ENCODE peak calls at places on chromosomes 12 and 14, in six cellular contexts. One of them, this sample, is unnamed.
A peak's percentile ranks its signal among the peaks of the same experiment; 100 is the strongest.

GRCh38 chr12:30286345-30286926 is 409.2 kb downstream of the IPO8 start:
- DNase-seq in foreskin fibroblast: peak; percentile 7
- DNase-seq in astrocyte of the spinal cord: peak; percentile 58
- DNase-seq in upper lobe of right lung: no peak
- DNase-seq in IMR-90: peak; percentile 42
- DNase-seq in AG04450: no peak
- DNase-seq in this sample: peak; percentile 68

GRCh38 chr14:81434230-81434629 is 34.1 kb upstream of the STON2 start:
- DNase-seq in upper lobe of right lung: no peak
- DNase-seq in foreskin fibroblast: no peak
- DNase-seq in AG04450: no peak
- DNase-seq in astrocyte of the spinal cord: no peak
- DNase-seq in IMR-90: no peak
- DNase-seq in this sample: no peak

GRCh38 chr12:78916845-78917480 is 52.4 kb downstream of the SYT1 start:
- DNase-seq in foreskin fibroblast: no peak
- DNase-seq in AG04450: no peak
- DNase-seq in astrocyte of the spinal cord: peak; percentile 68
- DNase-seq in IMR-90: peak; percentile 40
- DNase-seq in upper lobe of right lung: no peak
- DNase-seq in this sample: peak; percentile 39

GRCh38 chr14:38297681-38298080 is 41.8 kb upstream of the CLEC14A start:
- DNase-seq in upper lobe of right lung: no peak
- DNase-seq in foreskin fibroblast: peak; percentile 42
- DNase-seq in AG04450: no peak
- DNase-seq in IMR-90: peak; percentile 71
- DNase-seq in astrocyte of the spinal cord: peak; percentile 20
- DNase-seq in this sample: peak; percentile 71

GRCh38 chr12:1932264-1932777 is 13.9 kb upstream of the CACNA2D4 start:
- DNase-seq in upper lobe of right lung: peak; percentile 68
- DNase-seq in astrocyte of the spinal cord: peak; percentile 37
- DNase-seq in foreskin fibroblast: no peak
- DNase-seq in IMR-90: no peak
- DNase-seq in AG04450: no peak
- DNase-seq in this sample: peak; percentile 75

GRCh38 chr12:71871116-71871515 is 31.6 kb downstream of the TBC1D15 start:
- DNase-seq in upper lobe of right lung: no peak
- DNase-seq in foreskin fibroblast: peak; percentile 15
- DNase-seq in IMR-90: peak; percentile 75
- DNase-seq in AG04450: peak; percentile 4
- DNase-seq in astrocyte of the spinal cord: peak; percentile 48
- DNase-seq in this sample: peak; percentile 55

GRCh38 chr12:28479683-28480082 is 289.4 kb downstream of the CCDC91 start:
- DNase-seq in AG04450: no peak
- DNase-seq in upper lobe of right lung: no peak
- DNase-seq in IMR-90: no peak
- DNase-seq in astrocyte of the spinal cord: no peak
- DNase-seq in foreskin fibroblast: no peak
- DNase-seq in this sample: no peak

GRCh38 chr12:1936406-1937320 is 18.2 kb upstream of the CACNA2D4 start:
- DNase-seq in foreskin fibroblast: peak; percentile 54
- DNase-seq in IMR-90: peak; percentile 82
- DNase-seq in upper lobe of right lung: peak; percentile 87
- DNase-seq in AG04450: peak; percentile 27
- DNase-seq in astrocyte of the spinal cord: peak; percentile 76
- DNase-seq in this sample: peak; percentile 65

GRCh38 chr14:101476931-101477553 is 84.3 kb upstream of the DIO3 start:
- DNase-seq in foreskin fibroblast: no peak
- DNase-seq in astrocyte of the spinal cord: no peak
- DNase-seq in IMR-90: no peak
- DNase-seq in upper lobe of right lung: peak; percentile 84
- DNase-seq in AG04450: no peak
- DNase-seq in this sample: no peak

GRCh38 chr14:98244966-98245569 is 1026.9 kb downstream of the BCL11B start:
- DNase-seq in astrocyte of the spinal cord: no peak
- DNase-seq in foreskin fibroblast: no peak
- DNase-seq in upper lobe of right lung: no peak
- DNase-seq in IMR-90: no peak
- DNase-seq in AG04450: no peak
- DNase-seq in this sample: no peak

GRCh38 chr12:127767631-127768030 is 499.3 kb upstream of the TMEM132C start:
- DNase-seq in AG04450: no peak
- DNase-seq in astrocyte of the spinal cord: no peak
- DNase-seq in foreskin fibroblast: no peak
- DNase-seq in upper lobe of right lung: no peak
- DNase-seq in IMR-90: no peak
- DNase-seq in this sample: no peak

GRCh38 chr14:59215353-59215752 is 26.9 kb downstream of the DAAM1 start:
- DNase-seq in AG04450: peak; percentile 47
- DNase-seq in upper lobe of right lung: peak; percentile 88
- DNase-seq in IMR-90: peak; percentile 77
- DNase-seq in foreskin fibroblast: peak; percentile 57
- DNase-seq in astrocyte of the spinal cord: peak; percentile 82
- DNase-seq in this sample: peak; percentile 90

GRCh38 chr12:121795029-121795977 is 1.8 kb upstream of the RHOF start:
- DNase-seq in upper lobe of right lung: peak; percentile 93
- DNase-seq in astrocyte of the spinal cord: peak; percentile 84
- DNase-seq in AG04450: no peak
- DNase-seq in IMR-90: peak; percentile 81
- DNase-seq in foreskin fibroblast: peak; percentile 72
- DNase-seq in this sample: peak; percentile 90

GRCh38 chr14:85037411-85037810 is 492.5 kb upstream of the FLRT2 start:
- DNase-seq in IMR-90: no peak
- DNase-seq in AG04450: no peak
- DNase-seq in foreskin fibroblast: no peak
- DNase-seq in astrocyte of the spinal cord: no peak
- DNase-seq in upper lobe of right lung: no peak
- DNase-seq in this sample: no peak

GRCh38 chr12:26318661-26319068 is 123.3 kb downstream of the SSPN start:
- DNase-seq in AG04450: peak; percentile 74
- DNase-seq in IMR-90: peak; percentile 89
- DNase-seq in astrocyte of the spinal cord: peak; percentile 78
- DNase-seq in upper lobe of right lung: peak; percentile 75
- DNase-seq in foreskin fibroblast: peak; percentile 81
- DNase-seq in this sample: peak; percentile 70

GRCh38 chr12:68237523-68238070 is 12.0 kb upstream of the IL26 start:
- DNase-seq in upper lobe of right lung: no peak
- DNase-seq in astrocyte of the spinal cord: no peak
- DNase-seq in AG04450: no peak
- DNase-seq in IMR-90: peak; percentile 39
- DNase-seq in foreskin fibroblast: peak; percentile 38
- DNase-seq in this sample: peak; percentile 47

GRCh38 chr14:21846227-21846885 is 172.7 kb upstream of the OR4E1 start:
- DNase-seq in IMR-90: peak; percentile 0
- DNase-seq in foreskin fibroblast: no peak
- DNase-seq in upper lobe of right lung: no peak
- DNase-seq in astrocyte of the spinal cord: no peak
- DNase-seq in AG04450: no peak
- DNase-seq in this sample: no peak

GRCh38 chr12:67681145-67681778 is 32.7 kb downstream of the DYRK2 start:
- DNase-seq in upper lobe of right lung: no peak
- DNase-seq in foreskin fibroblast: peak; percentile 89
- DNase-seq in IMR-90: peak; percentile 97
- DNase-seq in astrocyte of the spinal cord: peak; percentile 95
- DNase-seq in AG04450: peak; percentile 89
- DNase-seq in this sample: peak; percentile 98

GRCh38 chr12:131090254-131091210 is 136.8 kb downstream of the ADGRD1 start:
- DNase-seq in AG04450: no peak
- DNase-seq in upper lobe of right lung: peak; percentile 8
- DNase-seq in foreskin fibroblast: no peak
- DNase-seq in IMR-90: no peak
- DNase-seq in astrocyte of the spinal cord: no peak
- DNase-seq in this sample: no peak

GRCh38 chr12:24861751-24862575 is 86.9 kb downstream of the BCAT1 start:
- DNase-seq in IMR-90: peak; percentile 25
- DNase-seq in foreskin fibroblast: no peak
- DNase-seq in astrocyte of the spinal cord: peak; percentile 53
- DNase-seq in AG04450: no peak
- DNase-seq in upper lobe of right lung: no peak
- DNase-seq in this sample: peak; percentile 65

GRCh38 chr14:20306079-20306423 is 300 bp upstream of the TTC5 start:
- DNase-seq in foreskin fibroblast: no peak
- DNase-seq in AG04450: no peak
- DNase-seq in astrocyte of the spinal cord: no peak
- DNase-seq in IMR-90: no peak
- DNase-seq in upper lobe of right lung: no peak
- DNase-seq in this sample: no peak
- TF ChIP-seq CTCF in foreskin fibroblast: no peak
- TF ChIP-seq CTCF in AG04450: no peak
- TF ChIP-seq CTCF in astrocyte of the spinal cord: no peak
- TF ChIP-seq CTCF in IMR-90: no peak
- TF ChIP-seq CTCF in upper lobe of right lung: no peak
- TF ChIP-seq CTCF in this sample: no peak

GRCh38 chr12:50932787-50933280 is 19.5 kb upstream of the HIGD1C start:
- DNase-seq in astrocyte of the spinal cord: no peak
- DNase-seq in AG04450: no peak
- DNase-seq in upper lobe of right lung: no peak
- DNase-seq in foreskin fibroblast: no peak
- DNase-seq in IMR-90: no peak
- DNase-seq in this sample: no peak

GRCh38 chr12:50933459-50934124 is 18.8 kb upstream of the HIGD1C start:
- DNase-seq in foreskin fibroblast: no peak
- DNase-seq in AG04450: no peak
- DNase-seq in upper lobe of right lung: no peak
- DNase-seq in astrocyte of the spinal cord: no peak
- DNase-seq in IMR-90: no peak
- DNase-seq in this sample: peak; percentile 23

GRCh38 chr12:50936821-50937220 is 15.5 kb upstream of the HIGD1C start:
- DNase-seq in AG04450: no peak
- DNase-seq in upper lobe of right lung: no peak
- DNase-seq in IMR-90: no peak
- DNase-seq in foreskin fibroblast: no peak
- DNase-seq in astrocyte of the spinal cord: no peak
- DNase-seq in this sample: no peak

GRCh38 chr12:50934371-50934851 is 17.9 kb upstream of the HIGD1C start:
- DNase-seq in foreskin fibroblast: peak; percentile 11
- DNase-seq in astrocyte of the spinal cord: no peak
- DNase-seq in AG04450: no peak
- DNase-seq in IMR-90: no peak
- DNase-seq in upper lobe of right lung: no peak
- DNase-seq in this sample: peak; percentile 67

GRCh38 chr12:50934981-50935807 is 17.1 kb upstream of the HIGD1C start:
- DNase-seq in IMR-90: peak; percentile 67
- DNase-seq in astrocyte of the spinal cord: peak; percentile 43
- DNase-seq in foreskin fibroblast: peak; percentile 24
- DNase-seq in AG04450: peak; percentile 26
- DNase-seq in upper lobe of right lung: no peak
- DNase-seq in this sample: peak; percentile 67
- H3K4me3 ChIP-seq in IMR-90: no peak overlapping the region
- H3K4me3 ChIP-seq in astrocyte of the spinal cord: no peak overlapping the region
- H3K4me3 ChIP-seq in foreskin fibroblast: peak overlapping the region; percentile 26
- H3K4me3 ChIP-seq in AG04450: peak overlapping the region; percentile 5
- H3K4me3 ChIP-seq in upper lobe of right lung: peak overlapping the region; percentile 20
- H3K4me3 ChIP-seq in this sample: no peak overlapping the region

DNA sequence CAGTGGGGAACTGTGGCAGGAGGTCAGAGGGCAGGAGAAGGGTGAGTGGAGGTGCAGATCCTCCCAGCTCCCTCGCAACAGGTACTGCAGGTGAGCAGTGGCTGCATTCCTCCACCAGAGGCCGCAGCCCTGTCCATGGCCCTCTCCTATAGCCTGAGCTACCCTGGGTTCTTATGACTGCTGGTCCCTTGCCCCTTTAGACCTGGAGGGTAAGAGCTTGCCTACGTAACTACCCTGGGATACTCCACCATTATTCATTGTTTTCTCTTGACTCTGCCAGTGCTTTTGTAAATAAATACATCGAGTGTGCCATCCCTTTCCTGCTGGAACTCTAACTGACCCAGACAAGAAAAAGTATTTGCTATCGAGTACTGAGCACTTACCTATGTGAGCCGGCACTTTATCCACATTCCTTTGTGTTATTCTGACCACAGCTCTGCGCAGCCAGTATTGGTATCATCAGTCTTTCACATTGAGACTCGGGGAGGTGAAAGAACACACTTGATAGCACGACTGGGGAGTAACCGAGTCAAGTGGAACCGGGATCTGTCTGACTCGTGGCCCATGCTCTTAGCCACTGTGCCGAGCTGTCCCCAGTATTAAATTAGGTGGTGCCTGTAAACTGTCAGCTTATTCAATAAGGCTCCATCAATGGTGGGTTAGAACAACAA is 38.5 kb downstream of the LTBP2 start:
- DNase-seq in astrocyte of the spinal cord: peak; percentile 26
- DNase-seq in AG04450: no peak
- DNase-seq in foreskin fibroblast: no peak
- DNase-seq in IMR-90: no peak
- DNase-seq in upper lobe of right lung: no peak
- DNase-seq in this sample: no peak
- TF ChIP-seq CTCF in astrocyte of the spinal cord: peak; percentile 12
- TF ChIP-seq CTCF in AG04450: peak; percentile 15
- TF ChIP-seq CTCF in foreskin fibroblast: no peak
- TF ChIP-seq CTCF in IMR-90: no peak
- TF ChIP-seq CTCF in upper lobe of right lung: no peak
- TF ChIP-seq CTCF in this sample: no peak

DNA sequence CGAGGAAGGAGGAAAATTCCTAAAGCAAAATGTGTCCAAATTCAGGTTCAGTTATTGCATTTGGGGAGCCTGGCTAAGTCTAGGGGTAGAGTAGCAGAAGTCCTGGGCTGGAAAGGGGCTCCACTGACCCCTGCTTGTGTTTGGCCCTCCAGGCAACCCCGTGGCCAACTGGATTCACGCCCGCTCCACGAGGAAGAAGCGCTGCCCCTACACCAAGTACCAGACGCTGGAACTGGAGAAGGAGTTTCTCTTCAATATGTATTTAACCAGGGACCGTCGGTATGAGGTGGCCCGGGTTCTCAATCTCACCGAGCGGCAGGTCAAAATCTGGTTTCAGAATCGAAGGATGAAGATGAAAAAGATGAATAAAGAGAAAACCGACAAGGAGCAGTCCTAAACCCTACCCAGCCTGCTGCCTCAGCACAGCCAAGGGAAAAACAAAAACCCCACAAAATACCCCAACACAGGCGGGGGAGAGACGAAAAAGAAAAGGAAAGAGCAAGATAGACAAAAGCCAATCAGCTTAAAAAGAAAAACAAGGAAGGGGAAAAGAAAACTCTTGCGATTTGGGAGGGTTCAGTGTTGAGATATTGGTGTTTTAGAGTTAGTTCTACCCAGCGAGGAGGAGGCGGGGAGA is 2.4 kb downstream of the HOXC9 start:
- DNase-seq in astrocyte of the spinal cord: no peak
- DNase-seq in foreskin fibroblast: no peak
- DNase-seq in IMR-90: no peak
- DNase-seq in upper lobe of right lung: no peak
- DNase-seq in AG04450: no peak
- DNase-seq in this sample: no peak
- H3K4me3 ChIP-seq in astrocyte of the spinal cord: no peak overlapping the region
- H3K4me3 ChIP-seq in foreskin fibroblast: no peak overlapping the region
- H3K4me3 ChIP-seq in IMR-90: no peak overlapping the region
- H3K4me3 ChIP-seq in upper lobe of right lung: no peak overlapping the region
- H3K4me3 ChIP-seq in AG04450: no peak overlapping the region
- H3K4me3 ChIP-seq in this sample: no peak overlapping the region

This sample was measured in fibroblast of the aortic adventitia.